ENCODE peak calls at places on chromosomes 12 and 14, in four cellular contexts. H, P, K and F are unnamed samples. For H3K27me3 and H3K4me1, the result is how much of the 10 kb centered on the place peaks cover.

GRCh38 chr12:13164271-13164670 is 32.3 kb upstream of the EMP1 start:
- DNase-seq in K (no peak), P (peak), H (no peak), F (no peak)

GRCh38 chr12:556498-556897 is 96.8 kb downstream of the B4GALNT3 start:
- DNase-seq in P (no peak), H (no peak), K (no peak), F (no peak)

GRCh38 chr14:76575108-76575507 is 186.2 kb upstream of the VASH1 start:
- DNase-seq in H (no peak), P (no peak), K (no peak), F (no peak)

GRCh38 chr14:61889914-61890351 is 127.7 kb downstream of the SNAPC1 start:
- DNase-seq in K (no peak), P (no peak), H (no peak), F (no peak)

GRCh38 chr12:93050026-93050747 is 121.1 kb upstream of the EEA1 start:
- DNase-seq in K (no peak), H (no peak), P (peak), F (peak)

GRCh38 chr14:39492267-39492666 is 60.0 kb upstream of the FBXO33 start:
- DNase-seq in H (no peak), P (peak), K (no peak), F (peak)

GRCh38 chr12:56392331-56392730 is 29.7 kb upstream of the APOF start:
- DNase-seq in K (no peak), H (no peak), P (no peak), F (no peak)

GRCh38 chr12:63457857-63458256 is 210.4 kb downstream of the DPY19L2 start:
- DNase-seq in K (no peak), H (no peak), P (no peak), F (no peak)

GRCh38 chr14:22822017-22822618 is 6.9 kb upstream of the SLC7A7 start:
- DNase-seq in K (peak), H (no peak), P (no peak), F (no peak)

GRCh38 chr12:32270818-32271710 is 128.3 kb upstream of the FGD4 start:
- DNase-seq in P (no peak), K (peak), H (no peak), F (no peak)

GRCh38 chr12:99746538-99746937 is 99.0 kb downstream of the GARIN6 start:
- DNase-seq in K (no peak), H (no peak), P (no peak), F (no peak)

GRCh38 chr12:116708826-116709756 is 28.8 kb downstream of the SPRING1 start:
- DNase-seq in K (peak), P (peak), H (no peak), F (peak)

GRCh38 chr12:96236221-96236822 is 42.1 kb downstream of the ELK3 start:
- DNase-seq in P (peak), K (no peak), H (no peak), F (no peak)

GRCh38 chr12:95625012-95625411 is 73.7 kb upstream of the USP44 start:
- DNase-seq in P (no peak), K (no peak), H (no peak), F (no peak)

GRCh38 chr14:80419769-80420168 is 208.5 kb upstream of the DIO2 start:
- DNase-seq in K (no peak), P (no peak), H (no peak), F (no peak)

GRCh38 chr12:100484891-100485511 is 11.3 kb downstream of the NR1H4 start:
- DNase-seq in K (no peak), H (no peak), P (no peak), F (peak)

GRCh38 chr14:38357557-38357956 is 101.7 kb upstream of the CLEC14A start:
- DNase-seq in P (no peak), H (no peak), K (no peak), F (no peak)

GRCh38 chr12:83318386-83318971 is 631.8 kb downstream of the TMTC2 start:
- DNase-seq in H (no peak), K (no peak), P (no peak), F (no peak)

GRCh38 chr14:86129426-86129825 is 599.5 kb downstream of the FLRT2 start:
- DNase-seq in K (no peak), P (no peak), H (no peak), F (no peak)

GRCh38 chr14:65566820-65567522 is 154.4 kb downstream of the FUT8 start:
- DNase-seq in P (peak), K (no peak), H (no peak), F (no peak)

GRCh38 chr12:13374783-13375182 is 178.3 kb downstream of the EMP1 start:
- DNase-seq in P (no peak), K (no peak), H (no peak), F (no peak)

GRCh38 chr12:96719671-96720362 is 187.2 kb upstream of the NEDD1 start:
- DNase-seq in P (peak), K (no peak), H (no peak), F (no peak)

GRCh38 chr12:102740157-102741032 is 176.6 kb downstream of the PAH start:
- DNase-seq in H (peak), K (no peak), P (peak), F (peak)

GRCh38 chr12:96192926-96193573 is 1.1 kb upstream of the ELK3 start:
- DNase-seq in K (no peak), H (peak), P (no peak), F (no peak)

GRCh38 chr14:32047791-32048190 is 29.3 kb upstream of the ARHGAP5 start:
- DNase-seq in H (no peak), P (peak), K (no peak), F (no peak)

GRCh38 chr14:26200675-26201074 is 397.2 kb downstream of the NOVA1 start:
- DNase-seq in P (no peak), K (no peak), H (no peak), F (no peak)

GRCh38 chr14:54568821-54569591 is 2.1 kb downstream of the SAMD4A start:
- DNase-seq in H (peak), K (peak), P (no peak), F (peak)

GRCh38 chr14:92565040-92565717 is 51.6 kb downstream of the RIN3 start:
- DNase-seq in K (no peak), P (no peak), H (no peak), F (no peak)

GRCh38 chr14:85576161-85576560 is 46.2 kb downstream of the FLRT2 start:
- DNase-seq in K (no peak), H (no peak), P (no peak), F (peak)

GRCh38 chr14:35367056-35367372 is 37.5 kb downstream of the NFKBIA start:
- DNase-seq in H (peak), K (no peak), P (no peak), F (no peak)

GRCh38 chr12:132433641-132434395 is 56.1 kb upstream of the FBRSL1 start:
- DNase-seq in K (no peak), H (no peak), P (no peak), F (no peak)

GRCh38 chr12:12201274-12201758 is 65.5 kb downstream of the LRP6 start:
- DNase-seq in P (no peak), H (peak), K (no peak), F (no peak)

GRCh38 chr12:118372541-118373495 is at the start of gene TAOK3:
- DNase-seq in H (peak), P (peak), K (peak), F (peak)

GRCh38 chr12:124436366-124436765 is 131.0 kb downstream of the NCOR2 start:
- DNase-seq in H (peak), K (peak), P (no peak), F (no peak)

DNA sequence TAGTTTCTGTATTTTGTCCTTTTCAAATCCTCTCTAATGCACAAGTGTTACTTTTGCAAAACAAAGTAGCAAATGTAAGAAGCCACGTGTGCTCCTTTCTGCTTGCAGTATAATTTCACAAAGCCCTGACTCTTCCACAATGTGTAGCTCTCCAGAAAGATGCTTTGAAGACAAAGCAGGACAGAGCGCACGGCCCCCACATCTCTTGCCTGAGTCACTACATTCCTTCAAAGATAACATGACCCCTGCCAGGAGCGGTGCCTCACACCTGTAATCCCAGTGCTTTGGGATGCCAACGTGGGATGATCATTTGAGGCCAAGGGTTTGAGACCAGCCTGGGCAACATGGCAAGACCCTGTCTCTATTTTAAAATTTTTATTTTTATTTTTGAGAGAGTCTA is 40.5 kb downstream of the JAG2 start:
- DNase-seq in K (peak), P (no peak), H (no peak), F (no peak)
- H3K27me3 ChIP-seq in K (under half), P (under half), H (under half), F (under half)

DNA sequence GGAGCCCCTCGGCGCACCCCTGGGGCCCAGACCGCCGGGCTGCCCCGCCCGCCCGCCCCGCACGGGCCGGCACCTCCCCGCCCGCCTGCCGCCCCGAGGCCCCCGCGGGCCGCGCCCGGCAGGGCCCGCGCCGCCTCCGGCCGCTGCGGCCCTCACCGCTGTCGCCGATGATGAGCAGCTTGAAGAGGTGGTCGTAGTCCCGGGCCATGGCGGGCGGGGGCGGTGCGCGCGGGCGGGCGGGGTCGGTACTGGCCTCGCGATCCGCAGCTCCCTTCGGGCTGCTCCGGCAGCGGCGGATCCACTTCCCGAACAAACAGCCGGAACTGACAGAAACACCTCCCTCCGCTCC is at the start of gene RAB35:
- DNase-seq in P (no peak), K (no peak), H (no peak), F (no peak)
- H3K4me1 ChIP-seq in P (under half), K (under half), H (under half), F (under half)

GRCh38 chr12:30925607-30926242 is 823 bp upstream of the TSPAN11 start:
- DNase-seq in H (no peak), P (no peak), K (no peak), F (no peak)
- H3K4me3 ChIP-seq in H (no peak), P (no peak), K (peak), F (peak)

DNA sequence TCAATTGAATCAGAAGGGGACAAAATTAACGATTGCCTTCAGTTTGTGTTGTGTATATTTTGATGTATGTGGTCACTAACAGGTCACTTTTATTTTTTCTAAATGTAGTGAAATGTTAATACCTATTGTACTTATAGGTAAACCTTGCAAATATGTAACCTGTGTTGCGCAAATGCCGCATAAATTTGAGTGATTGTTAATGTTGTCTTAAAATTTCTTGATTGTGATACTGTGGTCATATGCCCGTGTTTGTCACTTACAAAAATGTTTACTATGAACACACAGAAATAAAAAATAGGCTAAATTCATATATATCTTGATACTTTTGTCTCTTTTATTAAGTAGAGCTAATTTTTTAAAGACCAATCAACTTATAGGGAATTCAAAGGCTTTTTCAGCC is 2.8 kb downstream of the FOXG1 start:
- DNase-seq in P (no peak), K (no peak), H (no peak), F (no peak)
- H3K27me3 ChIP-seq in P (half or more), K (half or more), H (under half), F (under half)

GRCh38 chr12:107332726-107333125 is 239.4 kb upstream of the CRY1 start:
- DNase-seq in K (no peak), H (no peak), P (no peak), F (no peak)
- H3K4me1 ChIP-seq in K (under half), H (under half), P (under half), F (under half)

GRCh38 chr12:47883663-47884195 is 21.1 kb downstream of the VDR start:
- DNase-seq in P (no peak), K (no peak), H (no peak), F (no peak)

GRCh38 chr12:47882796-47883546 is 21.8 kb downstream of the VDR start:
- DNase-seq in K (no peak), P (peak), H (no peak), F (no peak)

GRCh38 chr12:47881041-47881440 is 23.8 kb downstream of the VDR start:
- DNase-seq in K (no peak), H (no peak), P (no peak), F (no peak)

GRCh38 chr12:47884501-47884900 is 20.3 kb downstream of the VDR start:
- DNase-seq in H (no peak), K (no peak), P (no peak), F (no peak)

DNA sequence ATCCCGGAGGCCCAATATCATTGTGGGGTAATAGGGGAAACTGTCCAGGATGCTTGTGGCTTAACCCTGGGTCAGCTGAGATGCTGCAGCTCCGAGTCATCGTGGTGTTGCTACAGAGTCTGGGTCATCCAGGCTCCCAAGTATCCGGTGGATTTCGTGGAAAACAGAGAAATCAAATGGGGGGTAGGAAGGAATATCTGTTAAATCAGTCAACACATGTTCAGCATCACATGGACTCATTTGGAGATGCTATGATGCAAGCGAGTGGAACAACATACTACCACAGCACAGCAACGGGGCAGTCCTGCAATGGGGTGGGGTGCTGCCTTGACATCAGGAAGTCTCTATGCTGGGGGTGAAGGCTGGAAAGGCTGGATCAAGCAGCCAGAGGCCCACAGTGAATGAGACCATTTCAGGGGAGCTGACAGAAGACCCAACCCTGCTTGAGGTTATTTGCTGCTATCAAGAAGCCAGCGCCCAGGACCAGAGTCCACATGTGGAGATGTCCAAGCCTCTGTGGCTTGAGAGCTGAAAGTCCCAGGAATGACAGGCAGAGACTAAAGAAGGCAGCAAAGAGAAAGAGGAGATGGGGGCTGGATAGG is 22.9 kb downstream of the VDR start:
- DNase-seq in K (no peak), H (no peak), P (peak), F (no peak)
- H3K4me3 ChIP-seq in K (no peak), H (no peak), P (no peak), F (no peak)

GRCh38 chr12:127717293-127717692 is 549.7 kb upstream of the TMEM132C start:
- DNase-seq in H (no peak), P (no peak), K (no peak), F (no peak)
- H3K27me3 ChIP-seq in H (under half), P (under half), K (under half), F (under half)